ENCODE peak calls at places on chromosomes 7 and 10, in six cellular contexts. M is A549, E is K562, N is HepG2, R is GM12878, I is endothelial cell of umbilical vein. Z is an unnamed sample.

GRCh38 chr10:100739516-100740368 is 5.6 kb upstream of the PAX2 start:
- DNase-seq in M (peak; percentile 71), E (no peak), N (peak; percentile 41), R (no peak), I (no peak), Z (no peak)

GRCh38 chr10:132133005-132133404 is 53.7 kb upstream of the DPYSL4 start:
- DNase-seq in M (no peak), E (no peak), N (no peak), R (no peak), I (no peak), Z (no peak)

GRCh38 chr10:71073451-71074175 is 138.8 kb upstream of the UNC5B start:
- DNase-seq in M (no peak), E (no peak), N (no peak), R (no peak), I (no peak), Z (no peak)

GRCh38 chr10:71205468-71205867 is 6.9 kb upstream of the UNC5B start:
- DNase-seq in M (no peak), E (no peak), N (no peak), R (no peak), I (peak; percentile 73), Z (no peak)

GRCh38 chr10:67036808-67037207 is 111.0 kb downstream of the LRRTM3 start:
- DNase-seq in M (no peak), E (no peak), N (no peak), R (no peak), I (no peak), Z (peak; percentile 14)

GRCh38 chr7:14332155-14332554 is 342.7 kb upstream of the ETV1 start:
- DNase-seq in M (no peak), E (no peak), N (no peak), R (no peak), I (no peak), Z (no peak)

GRCh38 chr10:133004991-133005390 is 62.6 kb upstream of the CFAP46 start:
- DNase-seq in M (no peak), E (no peak), N (no peak), R (no peak), I (no peak), Z (no peak)

GRCh38 chr7:73354787-73355186 is 26.8 kb downstream of the FKBP6 start:
- DNase-seq in M (no peak), E (no peak), N (no peak), R (no peak), I (no peak), Z (no peak)

GRCh38 chr10:8305871-8306652 is 251.6 kb downstream of the GATA3 start:
- DNase-seq in M (no peak), E (no peak), N (no peak), R (no peak), I (no peak), Z (no peak)

GRCh38 chr7:12709731-12710502 is 22.5 kb downstream of the ARL4A start:
- DNase-seq in M (no peak), E (no peak), N (no peak), R (no peak), I (no peak), Z (no peak)

GRCh38 chr10:70772627-70773026 is 12.6 kb downstream of the TBATA start:
- DNase-seq in M (no peak), E (no peak), N (no peak), R (no peak), I (no peak), Z (no peak)

GRCh38 chr7:1952169-1952760 is 280.5 kb downstream of the MAD1L1 start:
- DNase-seq in M (no peak), E (no peak), N (no peak), R (no peak), I (no peak), Z (no peak)
- TF ChIP-seq POLR2A in M (no peak), E (no peak), N (no peak), R (no peak), I (no peak), Z (no peak)

GRCh38 chr7:32223721-32224120 is 153.5 kb upstream of the PDE1C start:
- DNase-seq in M (no peak), E (no peak), N (no peak), R (no peak), I (no peak), Z (no peak)

GRCh38 chr7:32221756-32222155 is 151.5 kb upstream of the PDE1C start:
- DNase-seq in M (no peak), E (no peak), N (no peak), R (no peak), I (no peak), Z (no peak)

GRCh38 chr7:32223071-32223650 is 153.0 kb upstream of the PDE1C start:
- DNase-seq in M (no peak), E (no peak), N (no peak), R (no peak), I (no peak), Z (no peak)

GRCh38 chr7:32221056-32221455 is 150.8 kb upstream of the PDE1C start:
- DNase-seq in M (no peak), E (no peak), N (no peak), R (no peak), I (no peak), Z (no peak)

DNA sequence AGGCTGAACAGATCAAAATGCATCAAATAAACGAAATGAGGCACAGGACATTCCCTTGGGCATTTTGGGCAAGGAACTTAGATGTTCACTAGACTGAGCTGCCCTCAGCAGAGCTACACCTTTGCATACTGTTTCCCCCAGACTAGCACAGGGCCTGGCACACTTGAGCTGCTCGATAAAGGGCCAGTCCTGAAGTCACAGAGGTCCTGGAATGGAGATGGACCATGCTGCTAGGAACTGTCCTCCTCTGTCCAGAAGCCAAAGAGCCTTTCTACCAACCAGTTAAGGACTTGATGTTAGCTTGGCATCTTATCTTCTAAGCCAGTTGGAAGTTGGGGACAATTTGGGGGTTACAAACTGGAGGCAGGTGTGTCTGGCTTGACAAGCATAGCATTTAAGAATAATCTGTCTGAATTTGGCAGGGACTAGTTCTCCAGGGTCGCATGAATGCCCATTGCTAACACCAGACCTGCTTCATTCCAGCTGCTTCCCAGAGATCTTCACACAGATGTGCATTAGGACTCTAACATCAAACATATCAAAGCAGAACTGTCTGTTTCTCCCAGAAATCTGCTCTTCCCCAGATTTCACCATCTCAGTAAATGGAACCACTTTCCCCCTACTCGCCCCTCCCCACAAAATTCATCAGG is 152.2 kb upstream of the PDE1C start:
- DNase-seq in M (no peak), E (no peak), N (no peak), R (no peak), I (no peak), Z (no peak)
- TF ChIP-seq MYC in M (no peak), E (no peak), N (no peak), R (no peak), I (no peak), Z (no peak)

GRCh38 chr10:13789448-13789829 is 202.7 kb downstream of the PRPF18 start:
- DNase-seq in M (no peak), E (no peak), N (no peak), R (no peak), I (peak; percentile 53), Z (no peak)

GRCh38 chr10:13788701-13789447 is 202.1 kb downstream of the PRPF18 start:
- DNase-seq in M (no peak), E (no peak), N (no peak), R (no peak), I (peak; percentile 51), Z (no peak)

GRCh38 chr10:13788320-13788600 is 201.5 kb downstream of the PRPF18 start:
- DNase-seq in M (no peak), E (no peak), N (no peak), R (no peak), I (no peak), Z (peak; percentile 9)

GRCh38 chr10:13784067-13784466 is 197.3 kb downstream of the PRPF18 start:
- DNase-seq in M (no peak), E (no peak), N (no peak), R (no peak), I (peak; percentile 49), Z (peak; percentile 56)

GRCh38 chr10:13787015-13787421 is 200.3 kb downstream of the PRPF18 start:
- DNase-seq in M (no peak), E (no peak), N (no peak), R (peak; percentile 73), I (peak; percentile 94), Z (no peak)
- TF ChIP-seq POLR2A in M (no peak), E (no peak), N (no peak), R (peak; percentile 19), I (peak; percentile 48), Z (no peak)

GRCh38 chr10:97131702-97132101 is 54.1 kb downstream of the SLIT1 start:
- DNase-seq in M (no peak), E (no peak), N (no peak), R (no peak), I (no peak), Z (no peak)
- TF ChIP-seq MYC in M (no peak), E (no peak), N (no peak), R (no peak), I (no peak), Z (no peak)

DNA sequence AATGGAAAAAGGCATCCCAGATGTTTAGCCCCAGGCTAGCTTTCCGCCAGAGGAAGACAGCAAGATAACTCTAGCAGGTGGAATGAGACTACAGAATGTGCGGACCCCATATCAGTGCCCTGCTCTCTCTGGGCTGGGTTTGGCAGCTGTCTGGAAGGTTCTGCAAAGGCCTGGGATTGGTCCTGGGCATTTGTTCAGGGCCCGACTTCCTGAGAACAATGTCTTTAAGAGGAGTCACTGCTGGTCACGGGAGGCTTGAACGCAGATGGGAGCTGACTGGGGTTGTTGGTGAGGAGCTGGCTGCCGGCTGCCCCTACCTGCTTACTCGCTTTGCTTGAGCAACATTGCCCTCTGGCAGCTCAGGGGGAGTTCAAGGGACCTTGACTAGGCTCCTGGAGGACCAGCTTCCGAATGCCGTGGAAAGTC is 130.6 kb upstream of the BTBD16 start:
- DNase-seq in M (peak; percentile 41), E (no peak), N (no peak), R (no peak), I (peak; percentile 89), Z (peak; percentile 62)
- TF ChIP-seq POLR2A in M (no peak), E (no peak), N (no peak), R (no peak), I (no peak), Z (no peak)

GRCh38 chr7:38950309-38950708 is 27.4 kb upstream of the POU6F2 start:
- DNase-seq in M (no peak), E (no peak), N (no peak), R (no peak), I (no peak), Z (no peak)
- TF ChIP-seq MYC in M (no peak), E (no peak), N (no peak), R (no peak), I (no peak), Z (no peak)

DNA sequence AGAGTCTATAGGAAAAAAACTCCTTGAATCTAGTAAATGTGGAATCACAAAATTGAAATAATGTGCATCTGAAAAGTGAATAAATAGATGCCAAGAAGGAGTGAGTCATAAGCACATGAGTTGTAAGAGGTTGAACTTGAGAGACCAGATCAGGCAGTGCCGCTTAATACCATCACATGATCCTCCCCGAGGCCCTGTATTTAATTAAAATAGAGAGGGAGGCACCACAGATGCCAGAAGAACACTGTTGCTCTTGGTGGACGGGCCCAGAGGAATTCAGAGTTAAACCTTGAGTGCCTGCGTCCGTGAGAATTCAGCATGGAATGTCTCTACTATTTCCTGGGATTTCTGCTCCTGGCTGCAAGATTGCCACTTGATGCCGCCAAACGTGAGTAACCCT is at the start of gene GPNMB:
- DNase-seq in M (no peak), E (no peak), N (no peak), R (no peak), I (no peak), Z (no peak)
- TF ChIP-seq POLR2A in M (no peak), E (no peak), N (no peak), R (no peak), I (no peak), Z (no peak)

GRCh38 chr10:63466168-63466935 is 575 bp upstream of the JMJD1C start:
- DNase-seq in M (peak; percentile 33), E (peak; percentile 16), N (peak; percentile 54), R (no peak), I (peak; percentile 77), Z (peak; percentile 82)
- TF ChIP-seq MYC in M (no peak), E (peak; percentile 23), N (no peak), R (no peak), I (no peak), Z (no peak)